ENCODE peak calls at places on chromosomes 12 and 14, in six cellular contexts. Q, E, D, N, C and H are unnamed samples.

GRCh38 chr14:91466192-91466591 is 43.9 kb downstream of the PPP4R3A start:
- DNase-seq in Q (no peak), D (no peak), N (no peak), E (no peak), C (no peak), H (no peak)

GRCh38 chr14:100711493-100711892 is 15.2 kb upstream of the DLK1 start:
- DNase-seq in Q (no peak), E (no peak), C (no peak), N (no peak), D (no peak), H (no peak)

GRCh38 chr12:87086118-87086891 is 830.1 kb upstream of the MGAT4C start:
- DNase-seq in E (no peak), D (no peak), Q (no peak), C (no peak), N (no peak), H (no peak)

GRCh38 chr14:32724864-32725550 is 213.7 kb upstream of the NPAS3 start:
- DNase-seq in E (no peak), Q (peak; percentile 58), C (peak; percentile 66), N (no peak), D (no peak), H (peak; percentile 66)

GRCh38 chr12:47829584-47829983 is 9.9 kb upstream of the HDAC7 start:
- DNase-seq in D (no peak), C (no peak), E (no peak), N (no peak), Q (no peak), H (no peak)

GRCh38 chr12:2439332-2440100 is 355.3 kb upstream of the FKBP4 start:
- DNase-seq in C (no peak), N (no peak), E (no peak), D (no peak), Q (no peak), H (no peak)

GRCh38 chr14:68789002-68789797 is 3.7 kb downstream of the ZFP36L1 start:
- DNase-seq in D (peak; percentile 91), N (peak; percentile 89), C (peak; percentile 84), Q (no peak), E (peak; percentile 95), H (no peak)

GRCh38 chr12:123598522-123598921 is 3.4 kb upstream of the DDX55 start:
- DNase-seq in N (no peak), E (no peak), D (no peak), Q (no peak), C (no peak), H (no peak)

GRCh38 chr12:991350-992278 is 591 bp downstream of the ERC1 start:
- DNase-seq in C (peak; percentile 37), N (peak; percentile 47), Q (no peak), D (peak; percentile 35), E (peak; percentile 80), H (no peak)

GRCh38 chr12:104570174-104570907 is 113.6 kb downstream of the CHST11 start:
- DNase-seq in Q (no peak), C (no peak), N (peak; percentile 32), D (no peak), E (no peak), H (no peak)

GRCh38 chr14:95713596-95714371 is at the start of gene TCL1A:
- DNase-seq in Q (no peak), N (peak; percentile 93), D (no peak), E (no peak), C (no peak), H (no peak)

GRCh38 chr12:123167329-123167728 is 16.4 kb upstream of the PITPNM2 start:
- DNase-seq in D (no peak), E (no peak), N (no peak), Q (no peak), C (no peak), H (no peak)

GRCh38 chr12:120138366-120138765 is 21.8 kb upstream of the RAB35 start:
- DNase-seq in N (no peak), C (no peak), E (no peak), Q (no peak), D (no peak), H (no peak)

GRCh38 chr14:68862954-68863594 is 70.2 kb upstream of the ZFP36L1 start:
- DNase-seq in C (peak; percentile 89), E (no peak), D (peak; percentile 82), N (peak; percentile 79), Q (peak; percentile 65), H (peak; percentile 16)

GRCh38 chr12:4700621-4701026 is 19.6 kb upstream of the GALNT8 start:
- DNase-seq in C (no peak), D (no peak), E (no peak), N (no peak), Q (no peak), H (no peak)

GRCh38 chr12:26010293-26010821 is 51.9 kb downstream of the RASSF8 start:
- DNase-seq in D (no peak), E (no peak), N (no peak), Q (peak; percentile 22), C (peak; percentile 47), H (no peak)

GRCh38 chr12:28086521-28086920 is 103.7 kb upstream of the CCDC91 start:
- DNase-seq in N (no peak), Q (no peak), E (no peak), D (no peak), C (no peak), H (no peak)

GRCh38 chr14:52175982-52176502 is 91.5 kb upstream of the PTGDR start:
- DNase-seq in Q (no peak), N (peak; percentile 87), C (no peak), D (peak; percentile 25), E (no peak), H (no peak)

GRCh38 chr14:62308927-62309326 is 546.7 kb downstream of the SNAPC1 start:
- DNase-seq in C (no peak), N (no peak), Q (no peak), D (no peak), E (no peak), H (no peak)

GRCh38 chr14:24274101-24274543 is 2.7 kb upstream of the RABGGTA start:
- DNase-seq in Q (no peak), C (peak; percentile 35), N (peak; percentile 59), E (no peak), D (no peak), H (no peak)

GRCh38 chr12:116144384-116144783 is 133.1 kb downstream of the MED13L start:
- DNase-seq in N (no peak), D (no peak), Q (no peak), E (no peak), C (no peak), H (no peak)

GRCh38 chr12:75721231-75721641 is 209.8 kb upstream of the KRR1 start:
- DNase-seq in D (no peak), C (peak; percentile 54), N (no peak), E (no peak), Q (no peak), H (no peak)

GRCh38 chr14:22837750-22838538 is 1.6 kb downstream of the MMP14 start:
- DNase-seq in E (peak; percentile 90), C (peak; percentile 79), Q (no peak), D (peak; percentile 55), N (no peak), H (no peak)

GRCh38 chr14:46140445-46140844 is 511.1 kb downstream of the RPL10L start:
- DNase-seq in C (no peak), E (no peak), D (no peak), Q (no peak), N (no peak), H (no peak)

GRCh38 chr12:73531752-73532151 is 1005.9 kb upstream of the ATXN7L3B start:
- DNase-seq in E (no peak), N (no peak), Q (no peak), D (no peak), C (no peak), H (no peak)

GRCh38 chr12:55548756-55549155 is 646 bp upstream of the OR6C4 start:
- DNase-seq in C (no peak), E (no peak), N (no peak), Q (no peak), D (no peak), H (no peak)

GRCh38 chr14:96614528-96614927 is 112.3 kb downstream of the PAPOLA start:
- DNase-seq in N (no peak), C (no peak), D (no peak), E (no peak), Q (no peak), H (no peak)

GRCh38 chr14:54893151-54893760 is 9.4 kb downstream of the GCH1 start:
- DNase-seq in E (no peak), C (peak; percentile 72), N (peak; percentile 49), Q (peak; percentile 61), D (no peak), H (peak; percentile 7)

GRCh38 chr14:91719839-91720238 is 12.0 kb downstream of the CATSPERB start:
- DNase-seq in C (no peak), D (no peak), E (no peak), N (no peak), Q (no peak), H (no peak)

GRCh38 chr12:6652391-6652790 is 5.2 kb upstream of the ACRBP start:
- DNase-seq in E (no peak), D (no peak), Q (no peak), C (no peak), N (no peak), H (no peak)
- TF ChIP-seq CTCF in E (no peak), D (no peak), Q (no peak), C (no peak), N (no peak), H (no peak)

DNA sequence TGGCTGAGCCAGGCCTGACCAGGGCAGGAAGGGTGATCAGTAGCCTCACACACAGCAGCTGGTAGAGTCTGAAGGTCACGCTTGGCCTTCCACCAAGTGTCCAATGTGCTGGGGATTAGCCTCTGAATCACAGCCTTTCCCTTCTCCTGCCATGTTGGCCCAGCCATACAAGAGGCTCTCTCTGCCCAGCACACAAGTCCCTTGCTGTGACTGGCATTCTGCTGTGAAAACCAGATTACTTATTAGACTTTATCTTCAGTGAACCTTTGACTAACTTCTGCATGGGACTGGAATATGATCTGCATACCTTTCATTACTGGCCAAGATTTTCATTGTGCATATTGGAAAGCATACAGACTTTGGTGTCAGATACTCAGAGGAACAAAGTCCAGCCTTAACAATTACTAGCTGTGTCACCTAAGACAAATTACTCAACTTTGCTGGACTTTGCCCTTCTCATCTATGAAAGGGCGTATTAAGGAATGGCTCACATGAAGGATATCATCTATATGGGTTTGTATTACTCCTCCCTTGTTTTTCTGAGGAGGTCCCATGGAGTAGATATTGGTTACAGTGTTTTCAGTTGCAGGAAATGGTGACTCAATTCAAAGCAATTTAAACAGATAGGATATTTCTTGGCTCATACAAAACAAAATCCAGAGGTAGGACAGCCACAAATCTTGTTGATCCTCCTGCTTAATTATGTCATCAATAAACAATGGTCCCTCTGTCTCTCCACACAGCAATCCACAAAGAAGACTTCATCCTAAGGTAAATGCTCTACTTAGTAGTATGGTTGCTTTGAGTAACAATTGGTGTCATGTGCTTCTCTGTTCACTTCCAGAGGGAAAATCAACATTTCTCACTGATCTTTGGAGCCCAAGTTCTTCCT is 99.6 kb downstream of the DYRK2 start:
- DNase-seq in Q (no peak), E (no peak), D (peak; percentile 56), C (peak; percentile 75), N (no peak), H (no peak)
- TF ChIP-seq CTCF in Q (no peak), E (no peak), D (no peak), C (no peak), N (no peak), H (no peak)

GRCh38 chr14:57530571-57530970 is 36.9 kb upstream of the CCDC198 start:
- DNase-seq in Q (no peak), C (no peak), E (no peak), D (no peak), N (no peak), H (no peak)

GRCh38 chr14:57526942-57527341 is 33.3 kb upstream of the CCDC198 start:
- DNase-seq in D (no peak), N (peak; percentile 19), Q (no peak), E (no peak), C (no peak), H (no peak)
- TF ChIP-seq CTCF in D (no peak), N (peak; percentile 63), Q (no peak), E (no peak), C (no peak), H (no peak)

GRCh38 chr14:88727057-88727456 is 65.7 kb downstream of the EML5 start:
- DNase-seq in C (no peak), Q (no peak), E (no peak), N (no peak), D (no peak), H (no peak)

GRCh38 chr14:88729159-88729558 is 63.6 kb downstream of the EML5 start:
- DNase-seq in D (no peak), C (peak; percentile 2), N (no peak), E (no peak), Q (no peak), H (no peak)
- TF ChIP-seq CTCF in D (no peak), C (peak; percentile 20), N (peak; percentile 57), E (no peak), Q (peak; percentile 26), H (peak; percentile 28)